ENCODE peak calls at places on chromosomes 7 and 10, in ten cellular contexts. One of them, this sample, is unnamed.

GRCh38 chr7:37031571-37032257 is 307.4 kb upstream of the AOAH start:
- DNase-seq in fibroblast of lung: peak; percentile 99
- DNase-seq in pancreas: peak; percentile 73
- DNase-seq in spleen: no peak
- DNase-seq in thoracic aorta: peak; percentile 88
- DNase-seq in tibial artery: peak; percentile 90
- DNase-seq in aorta: peak; percentile 82
- DNase-seq in mesendoderm: peak; percentile 98
- DNase-seq in psoas muscle: peak; percentile 49
- DNase-seq in tibial nerve: peak; percentile 87
- DNase-seq in this sample: peak; percentile 96

GRCh38 chr10:67883710-67884312 is 645 bp upstream of the SIRT1 start:
- DNase-seq in fibroblast of lung: no peak
- DNase-seq in pancreas: peak; percentile 29
- DNase-seq in spleen: no peak
- DNase-seq in thoracic aorta: no peak
- DNase-seq in tibial artery: no peak
- DNase-seq in aorta: no peak
- DNase-seq in mesendoderm: no peak
- DNase-seq in psoas muscle: no peak
- DNase-seq in tibial nerve: peak; percentile 30
- DNase-seq in this sample: no peak

GRCh38 chr10:129937351-129937751 is 26.7 kb downstream of the EBF3 start:
- DNase-seq in fibroblast of lung: no peak
- DNase-seq in pancreas: no peak
- DNase-seq in spleen: peak; percentile 63
- DNase-seq in thoracic aorta: no peak
- DNase-seq in tibial artery: no peak
- DNase-seq in aorta: peak; percentile 66
- DNase-seq in mesendoderm: no peak
- DNase-seq in psoas muscle: no peak
- DNase-seq in tibial nerve: no peak
- DNase-seq in this sample: no peak

GRCh38 chr10:88377510-88377909 is 205.6 kb downstream of the RNLS start:
- DNase-seq in fibroblast of lung: no peak
- DNase-seq in pancreas: no peak
- DNase-seq in spleen: no peak
- DNase-seq in thoracic aorta: no peak
- DNase-seq in tibial artery: no peak
- DNase-seq in aorta: no peak
- DNase-seq in mesendoderm: no peak
- DNase-seq in psoas muscle: no peak
- DNase-seq in tibial nerve: no peak
- DNase-seq in this sample: no peak

GRCh38 chr10:70169661-70170364 is 501 bp downstream of the SAR1A start:
- DNase-seq in fibroblast of lung: peak; percentile 20
- DNase-seq in pancreas: no peak
- DNase-seq in spleen: no peak
- DNase-seq in thoracic aorta: no peak
- DNase-seq in tibial artery: peak; percentile 41
- DNase-seq in aorta: no peak
- DNase-seq in mesendoderm: peak; percentile 15
- DNase-seq in psoas muscle: no peak
- DNase-seq in tibial nerve: peak; percentile 30
- DNase-seq in this sample: no peak

GRCh38 chr7:86788948-86789347 is 145.2 kb downstream of the GRM3 start:
- DNase-seq in fibroblast of lung: no peak
- DNase-seq in pancreas: no peak
- DNase-seq in spleen: no peak
- DNase-seq in thoracic aorta: no peak
- DNase-seq in tibial artery: no peak
- DNase-seq in aorta: no peak
- DNase-seq in mesendoderm: no peak
- DNase-seq in psoas muscle: no peak
- DNase-seq in tibial nerve: no peak
- DNase-seq in this sample: no peak

GRCh38 chr10:107103174-107104025 is 61.1 kb downstream of the SORCS1 start:
- DNase-seq in fibroblast of lung: no peak
- DNase-seq in pancreas: no peak
- DNase-seq in spleen: no peak
- DNase-seq in thoracic aorta: no peak
- DNase-seq in tibial artery: no peak
- DNase-seq in aorta: no peak
- DNase-seq in mesendoderm: no peak
- DNase-seq in psoas muscle: no peak
- DNase-seq in tibial nerve: no peak
- DNase-seq in this sample: no peak

GRCh38 chr10:91352760-91353159 is 57.4 kb upstream of the HECTD2 start:
- DNase-seq in fibroblast of lung: no peak
- DNase-seq in pancreas: no peak
- DNase-seq in spleen: no peak
- DNase-seq in thoracic aorta: no peak
- DNase-seq in tibial artery: no peak
- DNase-seq in aorta: no peak
- DNase-seq in mesendoderm: no peak
- DNase-seq in psoas muscle: no peak
- DNase-seq in tibial nerve: no peak
- DNase-seq in this sample: no peak

GRCh38 chr7:10343108-10343507 is 630.6 kb upstream of the PHF14 start:
- DNase-seq in fibroblast of lung: no peak
- DNase-seq in pancreas: no peak
- DNase-seq in spleen: no peak
- DNase-seq in thoracic aorta: no peak
- DNase-seq in tibial artery: no peak
- DNase-seq in aorta: no peak
- DNase-seq in mesendoderm: no peak
- DNase-seq in psoas muscle: no peak
- DNase-seq in tibial nerve: no peak
- DNase-seq in this sample: no peak

GRCh38 chr10:84988011-84988410 is 659.6 kb downstream of the CCSER2 start:
- DNase-seq in fibroblast of lung: no peak
- DNase-seq in pancreas: no peak
- DNase-seq in spleen: no peak
- DNase-seq in thoracic aorta: no peak
- DNase-seq in tibial artery: no peak
- DNase-seq in aorta: no peak
- DNase-seq in mesendoderm: no peak
- DNase-seq in psoas muscle: no peak
- DNase-seq in tibial nerve: no peak
- DNase-seq in this sample: no peak

GRCh38 chr10:23643396-23643795 is 204.5 kb downstream of the OTUD1 start:
- DNase-seq in fibroblast of lung: peak; percentile 53
- DNase-seq in pancreas: peak; percentile 14
- DNase-seq in spleen: no peak
- DNase-seq in thoracic aorta: no peak
- DNase-seq in tibial artery: peak; percentile 41
- DNase-seq in aorta: no peak
- DNase-seq in mesendoderm: peak; percentile 71
- DNase-seq in psoas muscle: no peak
- DNase-seq in tibial nerve: peak; percentile 40
- DNase-seq in this sample: no peak

GRCh38 chr10:34111179-34111578 is 703.9 kb downstream of the PARD3 start:
- DNase-seq in fibroblast of lung: no peak
- DNase-seq in pancreas: no peak
- DNase-seq in spleen: no peak
- DNase-seq in thoracic aorta: no peak
- DNase-seq in tibial artery: no peak
- DNase-seq in aorta: no peak
- DNase-seq in mesendoderm: no peak
- DNase-seq in psoas muscle: no peak
- DNase-seq in tibial nerve: no peak
- DNase-seq in this sample: no peak

GRCh38 chr7:157009778-157010587 is 480 bp downstream of the MNX1 start:
- DNase-seq in fibroblast of lung: no peak
- DNase-seq in pancreas: no peak
- DNase-seq in spleen: peak; percentile 72
- DNase-seq in thoracic aorta: no peak
- DNase-seq in tibial artery: no peak
- DNase-seq in aorta: no peak
- DNase-seq in mesendoderm: no peak
- DNase-seq in psoas muscle: no peak
- DNase-seq in tibial nerve: no peak
- DNase-seq in this sample: no peak

GRCh38 chr7:157008206-157009169 is 2.0 kb downstream of the MNX1 start:
- DNase-seq in fibroblast of lung: no peak
- DNase-seq in pancreas: no peak
- DNase-seq in spleen: peak; percentile 65
- DNase-seq in thoracic aorta: no peak
- DNase-seq in tibial artery: no peak
- DNase-seq in aorta: no peak
- DNase-seq in mesendoderm: peak; percentile 14
- DNase-seq in psoas muscle: no peak
- DNase-seq in tibial nerve: no peak
- DNase-seq in this sample: no peak

GRCh38 chr7:157010588-157011332 is at the start of gene MNX1:
- DNase-seq in fibroblast of lung: no peak
- DNase-seq in pancreas: peak; percentile 88
- DNase-seq in spleen: peak; percentile 83
- DNase-seq in thoracic aorta: no peak
- DNase-seq in tibial artery: no peak
- DNase-seq in aorta: peak; percentile 76
- DNase-seq in mesendoderm: peak; percentile 89
- DNase-seq in psoas muscle: peak; percentile 58
- DNase-seq in tibial nerve: no peak
- DNase-seq in this sample: no peak

GRCh38 chr7:157007470-157008066 is 2.9 kb downstream of the MNX1 start:
- DNase-seq in fibroblast of lung: no peak
- DNase-seq in pancreas: peak; percentile 9
- DNase-seq in spleen: no peak
- DNase-seq in thoracic aorta: no peak
- DNase-seq in tibial artery: no peak
- DNase-seq in aorta: no peak
- DNase-seq in mesendoderm: peak; percentile 25
- DNase-seq in psoas muscle: no peak
- DNase-seq in tibial nerve: no peak
- DNase-seq in this sample: no peak

DNA sequence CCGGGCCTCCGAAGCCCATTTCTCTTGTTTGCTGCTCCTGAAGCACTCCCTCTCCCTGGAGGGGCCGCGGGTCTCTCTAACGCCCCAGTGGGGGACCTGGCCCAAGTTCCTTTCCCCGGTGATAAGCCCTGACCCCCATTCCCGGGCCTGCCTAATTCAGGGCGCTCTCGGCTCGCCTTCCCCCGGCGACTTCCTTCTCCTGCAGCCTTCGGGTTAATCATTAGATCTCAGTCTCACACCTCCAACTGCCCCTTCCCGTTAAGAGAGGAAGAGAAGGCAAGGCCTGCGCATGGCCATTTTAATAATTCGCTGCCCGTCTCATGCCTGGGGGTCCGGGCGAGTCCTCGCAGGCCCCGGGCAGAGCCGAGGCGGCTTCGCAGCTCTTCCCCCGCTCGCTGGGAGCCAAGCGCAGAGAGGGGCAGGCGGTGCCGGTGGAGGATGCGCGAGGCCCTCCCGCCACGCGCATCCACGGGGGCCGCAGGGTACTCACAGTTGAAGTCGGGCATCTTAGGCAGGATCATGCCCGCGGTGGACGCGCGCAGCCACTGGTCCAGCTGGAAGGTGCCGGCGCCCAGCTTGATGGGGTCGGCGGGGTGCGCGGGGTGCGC is 1.2 kb downstream of the MNX1 start:
- DNase-seq in fibroblast of lung: no peak
- DNase-seq in pancreas: no peak
- DNase-seq in spleen: peak; percentile 72
- DNase-seq in thoracic aorta: no peak
- DNase-seq in tibial artery: no peak
- DNase-seq in aorta: no peak
- DNase-seq in mesendoderm: peak; percentile 73
- DNase-seq in psoas muscle: no peak
- DNase-seq in tibial nerve: no peak
- DNase-seq in this sample: no peak
- H3K4me3 ChIP-seq in fibroblast of lung: no peak overlapping the region
- H3K4me3 ChIP-seq in pancreas: peak overlapping the region; percentile 37
- H3K4me3 ChIP-seq in spleen: peak overlapping the region; percentile 17
- H3K4me3 ChIP-seq in thoracic aorta: peak overlapping the region; percentile 17
- H3K4me3 ChIP-seq in tibial artery: no peak overlapping the region
- H3K4me3 ChIP-seq in aorta: no peak overlapping the region
- H3K4me3 ChIP-seq in mesendoderm: no peak overlapping the region
- H3K4me3 ChIP-seq in psoas muscle: peak overlapping the region; percentile 49
- H3K4me3 ChIP-seq in tibial nerve: no peak overlapping the region
- H3K4me3 ChIP-seq in this sample: no peak overlapping the region

DNA sequence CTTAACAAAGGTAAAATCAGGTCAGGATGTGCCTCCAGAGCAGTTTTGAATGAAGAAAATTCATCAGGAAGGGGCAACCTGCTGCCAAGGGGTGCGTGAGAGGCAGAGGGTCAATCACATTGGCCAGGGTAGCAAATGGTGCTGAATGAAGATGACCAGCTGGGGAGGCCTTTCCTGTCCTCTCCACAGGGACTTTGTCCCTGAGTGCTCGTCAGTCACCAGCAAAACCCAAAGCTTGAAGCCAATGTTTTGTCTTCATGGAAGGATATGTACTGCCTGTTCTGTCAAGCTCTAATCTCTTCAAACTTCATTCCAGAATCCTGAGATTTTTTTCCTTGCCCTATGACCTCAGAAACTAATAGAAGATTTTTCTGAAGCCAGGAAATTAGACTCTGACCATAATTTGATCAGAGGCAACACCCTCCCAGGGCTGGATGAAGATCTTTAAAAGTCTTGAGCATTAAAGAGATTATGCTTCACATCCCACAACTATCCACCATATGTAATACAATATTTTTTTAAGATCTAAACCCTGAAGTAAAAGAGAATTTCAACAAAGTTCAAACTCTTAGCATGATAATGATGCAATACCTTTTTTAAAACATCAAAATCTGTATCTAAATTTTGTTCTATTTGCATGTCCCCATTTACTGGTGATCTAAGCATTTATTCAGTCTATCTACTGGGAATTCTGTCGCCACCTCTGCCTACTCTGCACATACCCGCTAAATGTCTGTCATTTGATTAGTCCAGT is 243.0 kb downstream of the SNX13 start:
- DNase-seq in fibroblast of lung: no peak
- DNase-seq in pancreas: no peak
- DNase-seq in spleen: no peak
- DNase-seq in thoracic aorta: no peak
- DNase-seq in tibial artery: no peak
- DNase-seq in aorta: no peak
- DNase-seq in mesendoderm: no peak
- DNase-seq in psoas muscle: no peak
- DNase-seq in tibial nerve: no peak
- DNase-seq in this sample: no peak
- H3K27ac ChIP-seq in fibroblast of lung: no peak overlapping the region
- H3K27ac ChIP-seq in pancreas: no peak overlapping the region
- H3K27ac ChIP-seq in spleen: no peak overlapping the region
- H3K27ac ChIP-seq in thoracic aorta: no peak overlapping the region
- H3K27ac ChIP-seq in tibial artery: no peak overlapping the region
- H3K27ac ChIP-seq in aorta: no peak overlapping the region
- H3K27ac ChIP-seq in mesendoderm: no peak overlapping the region
- H3K27ac ChIP-seq in psoas muscle: no peak overlapping the region
- H3K27ac ChIP-seq in tibial nerve: peak overlapping the region; percentile 51
- H3K27ac ChIP-seq in this sample: no peak overlapping the region

GRCh38 chr7:21617916-21618390 is 75.1 kb downstream of the DNAH11 start:
- DNase-seq in fibroblast of lung: peak; percentile 82
- DNase-seq in pancreas: peak; percentile 63
- DNase-seq in spleen: no peak
- DNase-seq in thoracic aorta: peak; percentile 21
- DNase-seq in tibial artery: peak; percentile 67
- DNase-seq in aorta: peak; percentile 77
- DNase-seq in mesendoderm: peak; percentile 2
- DNase-seq in psoas muscle: peak; percentile 57
- DNase-seq in tibial nerve: peak; percentile 36
- DNase-seq in this sample: no peak
- H3K4me3 ChIP-seq in fibroblast of lung: no peak overlapping the region
- H3K4me3 ChIP-seq in pancreas: no peak overlapping the region
- H3K4me3 ChIP-seq in spleen: no peak overlapping the region
- H3K4me3 ChIP-seq in thoracic aorta: no peak overlapping the region
- H3K4me3 ChIP-seq in tibial artery: no peak overlapping the region
- H3K4me3 ChIP-seq in aorta: no peak overlapping the region
- H3K4me3 ChIP-seq in mesendoderm: no peak overlapping the region
- H3K4me3 ChIP-seq in psoas muscle: no peak overlapping the region
- H3K4me3 ChIP-seq in tibial nerve: no peak overlapping the region
- H3K4me3 ChIP-seq in this sample: no peak overlapping the region

GRCh38 chr7:105643857-105644256 is 62.6 kb upstream of the EFCAB10 start:
- DNase-seq in fibroblast of lung: no peak
- DNase-seq in pancreas: no peak
- DNase-seq in spleen: no peak
- DNase-seq in thoracic aorta: no peak
- DNase-seq in tibial artery: no peak
- DNase-seq in aorta: no peak
- DNase-seq in mesendoderm: peak; percentile 56
- DNase-seq in psoas muscle: no peak
- DNase-seq in tibial nerve: no peak
- DNase-seq in this sample: no peak
- H3K27ac ChIP-seq in fibroblast of lung: no peak overlapping the region
- H3K27ac ChIP-seq in pancreas: no peak overlapping the region
- H3K27ac ChIP-seq in spleen: no peak overlapping the region
- H3K27ac ChIP-seq in thoracic aorta: no peak overlapping the region
- H3K27ac ChIP-seq in tibial artery: no peak overlapping the region
- H3K27ac ChIP-seq in aorta: no peak overlapping the region
- H3K27ac ChIP-seq in mesendoderm: peak overlapping the region; percentile 63
- H3K27ac ChIP-seq in psoas muscle: no peak overlapping the region
- H3K27ac ChIP-seq in tibial nerve: no peak overlapping the region
- H3K27ac ChIP-seq in this sample: no peak overlapping the region

This sample was measured in AG04450.